ENCODE peak calls at places on chromosomes 1 and 21, in ten cellular contexts. One of them, this sample, is unnamed.
A peak's percentile ranks its signal among the peaks of the same experiment; 100 is the strongest.

GRCh38 chr1:32094721-32095521 is 12.9 kb upstream of the KPNA6 start:
- DNase-seq in DMS79 treated with DMSO at 0.1 percent for 48 hours: no peak
- DNase-seq in AG09319: no peak
- DNase-seq in stimulated activated CD4-positive, alpha-beta T cell treated with anti-CD3 and anti-CD28 coated beads, Interleukin-1b, Interleukin-23, amount 100 ng/mL, for 24 hours: no peak
- DNase-seq in naive B cell: no peak
- DNase-seq in pancreas: peak; percentile 92
- DNase-seq in Daoy: no peak
- DNase-seq in lower leg skin: no peak
- DNase-seq in AG10803: no peak
- DNase-seq in nucleus accumbens: no peak
- DNase-seq in this sample: peak; percentile 76

GRCh38 chr1:9233241-9233941 is 1.2 kb upstream of the H6PD start:
- DNase-seq in DMS79 treated with DMSO at 0.1 percent for 48 hours: no peak
- DNase-seq in AG09319: peak; percentile 81
- DNase-seq in stimulated activated CD4-positive, alpha-beta T cell treated with anti-CD3 and anti-CD28 coated beads, Interleukin-1b, Interleukin-23, amount 100 ng/mL, for 24 hours: no peak
- DNase-seq in naive B cell: no peak
- DNase-seq in pancreas: peak; percentile 80
- DNase-seq in Daoy: peak; percentile 56
- DNase-seq in lower leg skin: peak; percentile 98
- DNase-seq in AG10803: peak; percentile 96
- DNase-seq in nucleus accumbens: peak; percentile 43
- DNase-seq in this sample: peak; percentile 10

GRCh38 chr1:1619917-1620361 is 4.6 kb downstream of the MIB2 start:
- DNase-seq in DMS79 treated with DMSO at 0.1 percent for 48 hours: no peak
- DNase-seq in AG09319: no peak
- DNase-seq in stimulated activated CD4-positive, alpha-beta T cell treated with anti-CD3 and anti-CD28 coated beads, Interleukin-1b, Interleukin-23, amount 100 ng/mL, for 24 hours: no peak
- DNase-seq in naive B cell: no peak
- DNase-seq in pancreas: no peak
- DNase-seq in Daoy: no peak
- DNase-seq in lower leg skin: no peak
- DNase-seq in AG10803: no peak
- DNase-seq in nucleus accumbens: no peak
- DNase-seq in this sample: no peak

GRCh38 chr1:160483505-160484185 is 39.4 kb downstream of the SLAMF6 start:
- DNase-seq in DMS79 treated with DMSO at 0.1 percent for 48 hours: no peak
- DNase-seq in AG09319: no peak
- DNase-seq in stimulated activated CD4-positive, alpha-beta T cell treated with anti-CD3 and anti-CD28 coated beads, Interleukin-1b, Interleukin-23, amount 100 ng/mL, for 24 hours: no peak
- DNase-seq in naive B cell: no peak
- DNase-seq in pancreas: no peak
- DNase-seq in Daoy: no peak
- DNase-seq in lower leg skin: no peak
- DNase-seq in AG10803: no peak
- DNase-seq in nucleus accumbens: no peak
- DNase-seq in this sample: no peak

GRCh38 chr1:236292425-236292824 is 10.7 kb upstream of the ERO1B start:
- DNase-seq in DMS79 treated with DMSO at 0.1 percent for 48 hours: no peak
- DNase-seq in AG09319: no peak
- DNase-seq in stimulated activated CD4-positive, alpha-beta T cell treated with anti-CD3 and anti-CD28 coated beads, Interleukin-1b, Interleukin-23, amount 100 ng/mL, for 24 hours: no peak
- DNase-seq in naive B cell: no peak
- DNase-seq in pancreas: no peak
- DNase-seq in Daoy: no peak
- DNase-seq in lower leg skin: no peak
- DNase-seq in AG10803: no peak
- DNase-seq in nucleus accumbens: no peak
- DNase-seq in this sample: no peak

GRCh38 chr21:32347887-32348450 is 44.8 kb downstream of the URB1 start:
- DNase-seq in DMS79 treated with DMSO at 0.1 percent for 48 hours: no peak
- DNase-seq in AG09319: no peak
- DNase-seq in stimulated activated CD4-positive, alpha-beta T cell treated with anti-CD3 and anti-CD28 coated beads, Interleukin-1b, Interleukin-23, amount 100 ng/mL, for 24 hours: no peak
- DNase-seq in naive B cell: no peak
- DNase-seq in pancreas: no peak
- DNase-seq in Daoy: no peak
- DNase-seq in lower leg skin: peak; percentile 84
- DNase-seq in AG10803: no peak
- DNase-seq in nucleus accumbens: no peak
- DNase-seq in this sample: no peak

GRCh38 chr1:23804183-23804582 is 3.6 kb upstream of the GALE start:
- DNase-seq in DMS79 treated with DMSO at 0.1 percent for 48 hours: no peak
- DNase-seq in AG09319: no peak
- DNase-seq in stimulated activated CD4-positive, alpha-beta T cell treated with anti-CD3 and anti-CD28 coated beads, Interleukin-1b, Interleukin-23, amount 100 ng/mL, for 24 hours: no peak
- DNase-seq in naive B cell: no peak
- DNase-seq in pancreas: no peak
- DNase-seq in Daoy: no peak
- DNase-seq in lower leg skin: no peak
- DNase-seq in AG10803: no peak
- DNase-seq in nucleus accumbens: no peak
- DNase-seq in this sample: no peak

GRCh38 chr1:30794260-30794659 is 36.7 kb upstream of the LAPTM5 start:
- DNase-seq in DMS79 treated with DMSO at 0.1 percent for 48 hours: no peak
- DNase-seq in AG09319: no peak
- DNase-seq in stimulated activated CD4-positive, alpha-beta T cell treated with anti-CD3 and anti-CD28 coated beads, Interleukin-1b, Interleukin-23, amount 100 ng/mL, for 24 hours: no peak
- DNase-seq in naive B cell: no peak
- DNase-seq in pancreas: no peak
- DNase-seq in Daoy: no peak
- DNase-seq in lower leg skin: no peak
- DNase-seq in AG10803: no peak
- DNase-seq in nucleus accumbens: no peak
- DNase-seq in this sample: no peak

GRCh38 chr21:14589855-14590563 is 43.9 kb upstream of the SAMSN1 start:
- DNase-seq in DMS79 treated with DMSO at 0.1 percent for 48 hours: no peak
- DNase-seq in AG09319: no peak
- DNase-seq in stimulated activated CD4-positive, alpha-beta T cell treated with anti-CD3 and anti-CD28 coated beads, Interleukin-1b, Interleukin-23, amount 100 ng/mL, for 24 hours: no peak
- DNase-seq in naive B cell: no peak
- DNase-seq in pancreas: no peak
- DNase-seq in Daoy: no peak
- DNase-seq in lower leg skin: no peak
- DNase-seq in AG10803: no peak
- DNase-seq in nucleus accumbens: no peak
- DNase-seq in this sample: no peak

GRCh38 chr1:70583522-70583921 is 172.5 kb downstream of the CTH start:
- DNase-seq in DMS79 treated with DMSO at 0.1 percent for 48 hours: no peak
- DNase-seq in AG09319: no peak
- DNase-seq in stimulated activated CD4-positive, alpha-beta T cell treated with anti-CD3 and anti-CD28 coated beads, Interleukin-1b, Interleukin-23, amount 100 ng/mL, for 24 hours: no peak
- DNase-seq in naive B cell: no peak
- DNase-seq in pancreas: no peak
- DNase-seq in Daoy: no peak
- DNase-seq in lower leg skin: no peak
- DNase-seq in AG10803: no peak
- DNase-seq in nucleus accumbens: no peak
- DNase-seq in this sample: no peak

GRCh38 chr1:161738627-161739287 is 10.8 kb upstream of the DUSP12 start:
- DNase-seq in DMS79 treated with DMSO at 0.1 percent for 48 hours: no peak
- DNase-seq in AG09319: no peak
- DNase-seq in stimulated activated CD4-positive, alpha-beta T cell treated with anti-CD3 and anti-CD28 coated beads, Interleukin-1b, Interleukin-23, amount 100 ng/mL, for 24 hours: no peak
- DNase-seq in naive B cell: peak; percentile 58
- DNase-seq in pancreas: no peak
- DNase-seq in Daoy: peak; percentile 75
- DNase-seq in lower leg skin: no peak
- DNase-seq in AG10803: peak; percentile 89
- DNase-seq in nucleus accumbens: no peak
- DNase-seq in this sample: peak; percentile 84

GRCh38 chr1:172662464-172663109 is 3.7 kb downstream of the FASLG start:
- DNase-seq in DMS79 treated with DMSO at 0.1 percent for 48 hours: no peak
- DNase-seq in AG09319: peak; percentile 69
- DNase-seq in stimulated activated CD4-positive, alpha-beta T cell treated with anti-CD3 and anti-CD28 coated beads, Interleukin-1b, Interleukin-23, amount 100 ng/mL, for 24 hours: peak; percentile 86
- DNase-seq in naive B cell: peak; percentile 46
- DNase-seq in pancreas: no peak
- DNase-seq in Daoy: peak; percentile 92
- DNase-seq in lower leg skin: peak; percentile 89
- DNase-seq in AG10803: peak; percentile 80
- DNase-seq in nucleus accumbens: no peak
- DNase-seq in this sample: peak; percentile 68

GRCh38 chr1:231923461-231924132 is 297.0 kb downstream of the DISC1 start:
- DNase-seq in DMS79 treated with DMSO at 0.1 percent for 48 hours: no peak
- DNase-seq in AG09319: no peak
- DNase-seq in stimulated activated CD4-positive, alpha-beta T cell treated with anti-CD3 and anti-CD28 coated beads, Interleukin-1b, Interleukin-23, amount 100 ng/mL, for 24 hours: no peak
- DNase-seq in naive B cell: no peak
- DNase-seq in pancreas: no peak
- DNase-seq in Daoy: peak; percentile 26
- DNase-seq in lower leg skin: no peak
- DNase-seq in AG10803: no peak
- DNase-seq in nucleus accumbens: no peak
- DNase-seq in this sample: no peak

GRCh38 chr1:150221552-150221951 is 14.4 kb downstream of the ANP32E start:
- DNase-seq in DMS79 treated with DMSO at 0.1 percent for 48 hours: no peak
- DNase-seq in AG09319: no peak
- DNase-seq in stimulated activated CD4-positive, alpha-beta T cell treated with anti-CD3 and anti-CD28 coated beads, Interleukin-1b, Interleukin-23, amount 100 ng/mL, for 24 hours: no peak
- DNase-seq in naive B cell: no peak
- DNase-seq in pancreas: no peak
- DNase-seq in Daoy: no peak
- DNase-seq in lower leg skin: no peak
- DNase-seq in AG10803: peak; percentile 53
- DNase-seq in nucleus accumbens: no peak
- DNase-seq in this sample: peak; percentile 16

GRCh38 chr1:67432745-67433144 is 2.5 kb upstream of the SERBP1 start:
- DNase-seq in DMS79 treated with DMSO at 0.1 percent for 48 hours: no peak
- DNase-seq in AG09319: no peak
- DNase-seq in stimulated activated CD4-positive, alpha-beta T cell treated with anti-CD3 and anti-CD28 coated beads, Interleukin-1b, Interleukin-23, amount 100 ng/mL, for 24 hours: no peak
- DNase-seq in naive B cell: no peak
- DNase-seq in pancreas: no peak
- DNase-seq in Daoy: no peak
- DNase-seq in lower leg skin: no peak
- DNase-seq in AG10803: no peak
- DNase-seq in nucleus accumbens: no peak
- DNase-seq in this sample: no peak

GRCh38 chr1:153628638-153629342 is 556 bp downstream of the S100A1 start:
- DNase-seq in DMS79 treated with DMSO at 0.1 percent for 48 hours: no peak
- DNase-seq in AG09319: no peak
- DNase-seq in stimulated activated CD4-positive, alpha-beta T cell treated with anti-CD3 and anti-CD28 coated beads, Interleukin-1b, Interleukin-23, amount 100 ng/mL, for 24 hours: no peak
- DNase-seq in naive B cell: no peak
- DNase-seq in pancreas: no peak
- DNase-seq in Daoy: no peak
- DNase-seq in lower leg skin: peak; percentile 85
- DNase-seq in AG10803: no peak
- DNase-seq in nucleus accumbens: no peak
- DNase-seq in this sample: no peak

GRCh38 chr1:27348861-27349783 is 7.3 kb downstream of the SYTL1 start:
- DNase-seq in DMS79 treated with DMSO at 0.1 percent for 48 hours: peak; percentile 61
- DNase-seq in AG09319: no peak
- DNase-seq in stimulated activated CD4-positive, alpha-beta T cell treated with anti-CD3 and anti-CD28 coated beads, Interleukin-1b, Interleukin-23, amount 100 ng/mL, for 24 hours: no peak
- DNase-seq in naive B cell: peak; percentile 17
- DNase-seq in pancreas: peak; percentile 67
- DNase-seq in Daoy: peak; percentile 78
- DNase-seq in lower leg skin: no peak
- DNase-seq in AG10803: no peak
- DNase-seq in nucleus accumbens: no peak
- DNase-seq in this sample: peak; percentile 79

GRCh38 chr1:205480349-205481278 is 23.9 kb upstream of the CDK18 start:
- DNase-seq in DMS79 treated with DMSO at 0.1 percent for 48 hours: no peak
- DNase-seq in AG09319: no peak
- DNase-seq in stimulated activated CD4-positive, alpha-beta T cell treated with anti-CD3 and anti-CD28 coated beads, Interleukin-1b, Interleukin-23, amount 100 ng/mL, for 24 hours: peak; percentile 36
- DNase-seq in naive B cell: peak; percentile 66
- DNase-seq in pancreas: no peak
- DNase-seq in Daoy: no peak
- DNase-seq in lower leg skin: no peak
- DNase-seq in AG10803: no peak
- DNase-seq in nucleus accumbens: no peak
- DNase-seq in this sample: no peak

This sample was measured in bronchial epithelial cell.